ENCODE peak calls at places on chromosome 22, in six cellular contexts. One of them, this sample, is unnamed.

GRCh38 chr22:20548806-20549205 is 41.4 kb downstream of the MED15 start:
- DNase-seq in Caki2: no peak
- DNase-seq in stimulated activated CD4-positive, alpha-beta T cell treated with anti-CD3 and anti-CD28 coated beads, Interleukin-4, amount 100 ng/mL, for 1 hour: no peak
- DNase-seq in GF-D8: no peak
- DNase-seq in Calu3: no peak
- DNase-seq in lower lobe of right lung: no peak
- DNase-seq in this sample: no peak

GRCh38 chr22:20203142-20204099 is 52.6 kb upstream of the CCDC188 start:
- DNase-seq in Caki2: peak
- DNase-seq in stimulated activated CD4-positive, alpha-beta T cell treated with anti-CD3 and anti-CD28 coated beads, Interleukin-4, amount 100 ng/mL, for 1 hour: no peak
- DNase-seq in GF-D8: no peak
- DNase-seq in Calu3: peak
- DNase-seq in lower lobe of right lung: peak
- DNase-seq in this sample: no peak

GRCh38 chr22:38316340-38317236 is 645 bp downstream of the CSNK1E start:
- DNase-seq in Caki2: peak
- DNase-seq in stimulated activated CD4-positive, alpha-beta T cell treated with anti-CD3 and anti-CD28 coated beads, Interleukin-4, amount 100 ng/mL, for 1 hour: peak
- DNase-seq in GF-D8: no peak
- DNase-seq in Calu3: peak
- DNase-seq in lower lobe of right lung: peak
- DNase-seq in this sample: peak

GRCh38 chr22:28900379-28900778 is 17.0 kb downstream of the ZNRF3 start:
- DNase-seq in Caki2: no peak
- DNase-seq in stimulated activated CD4-positive, alpha-beta T cell treated with anti-CD3 and anti-CD28 coated beads, Interleukin-4, amount 100 ng/mL, for 1 hour: no peak
- DNase-seq in GF-D8: no peak
- DNase-seq in Calu3: no peak
- DNase-seq in lower lobe of right lung: no peak
- DNase-seq in this sample: no peak

GRCh38 chr22:48257690-48258065 is 1495.2 kb downstream of the TBC1D22A start:
- DNase-seq in Caki2: no peak
- DNase-seq in stimulated activated CD4-positive, alpha-beta T cell treated with anti-CD3 and anti-CD28 coated beads, Interleukin-4, amount 100 ng/mL, for 1 hour: no peak
- DNase-seq in GF-D8: no peak
- DNase-seq in Calu3: no peak
- DNase-seq in lower lobe of right lung: no peak
- DNase-seq in this sample: no peak

GRCh38 chr22:50528682-50529415 is 963 bp downstream of the TYMP start:
- DNase-seq in Caki2: no peak
- DNase-seq in stimulated activated CD4-positive, alpha-beta T cell treated with anti-CD3 and anti-CD28 coated beads, Interleukin-4, amount 100 ng/mL, for 1 hour: peak
- DNase-seq in GF-D8: no peak
- DNase-seq in Calu3: no peak
- DNase-seq in lower lobe of right lung: peak
- DNase-seq in this sample: no peak

GRCh38 chr22:24875862-24876506 is 70.0 kb downstream of the SGSM1 start:
- DNase-seq in Caki2: peak
- DNase-seq in stimulated activated CD4-positive, alpha-beta T cell treated with anti-CD3 and anti-CD28 coated beads, Interleukin-4, amount 100 ng/mL, for 1 hour: no peak
- DNase-seq in GF-D8: no peak
- DNase-seq in Calu3: peak
- DNase-seq in lower lobe of right lung: no peak
- DNase-seq in this sample: no peak

GRCh38 chr22:41574847-41575381 is 14.1 kb downstream of the CSDC2 start:
- DNase-seq in Caki2: peak
- DNase-seq in stimulated activated CD4-positive, alpha-beta T cell treated with anti-CD3 and anti-CD28 coated beads, Interleukin-4, amount 100 ng/mL, for 1 hour: no peak
- DNase-seq in GF-D8: no peak
- DNase-seq in Calu3: no peak
- DNase-seq in lower lobe of right lung: no peak
- DNase-seq in this sample: no peak

GRCh38 chr22:50191041-50191740 is 5.5 kb downstream of the TRABD start:
- DNase-seq in Caki2: no peak
- DNase-seq in stimulated activated CD4-positive, alpha-beta T cell treated with anti-CD3 and anti-CD28 coated beads, Interleukin-4, amount 100 ng/mL, for 1 hour: peak
- DNase-seq in GF-D8: peak
- DNase-seq in Calu3: no peak
- DNase-seq in lower lobe of right lung: peak
- DNase-seq in this sample: peak

GRCh38 chr22:11598492-11599440 is 3929.2 kb upstream of the OR11H1 start:
- DNase-seq in Caki2: no peak
- DNase-seq in stimulated activated CD4-positive, alpha-beta T cell treated with anti-CD3 and anti-CD28 coated beads, Interleukin-4, amount 100 ng/mL, for 1 hour: no peak
- DNase-seq in GF-D8: no peak
- DNase-seq in Calu3: no peak
- DNase-seq in lower lobe of right lung: no peak
- DNase-seq in this sample: no peak

GRCh38 chr22:29683536-29683935 is 36.3 kb upstream of the CABP7 start:
- DNase-seq in Caki2: no peak
- DNase-seq in stimulated activated CD4-positive, alpha-beta T cell treated with anti-CD3 and anti-CD28 coated beads, Interleukin-4, amount 100 ng/mL, for 1 hour: no peak
- DNase-seq in GF-D8: no peak
- DNase-seq in Calu3: no peak
- DNase-seq in lower lobe of right lung: no peak
- DNase-seq in this sample: no peak

GRCh38 chr22:41491379-41492100 is 22.6 kb downstream of the ACO2 start:
- DNase-seq in Caki2: no peak
- DNase-seq in stimulated activated CD4-positive, alpha-beta T cell treated with anti-CD3 and anti-CD28 coated beads, Interleukin-4, amount 100 ng/mL, for 1 hour: no peak
- DNase-seq in GF-D8: no peak
- DNase-seq in Calu3: no peak
- DNase-seq in lower lobe of right lung: no peak
- DNase-seq in this sample: no peak

GRCh38 chr22:44848791-44849410 is 96.5 kb downstream of the ARHGAP8 start:
- DNase-seq in Caki2: no peak
- DNase-seq in stimulated activated CD4-positive, alpha-beta T cell treated with anti-CD3 and anti-CD28 coated beads, Interleukin-4, amount 100 ng/mL, for 1 hour: no peak
- DNase-seq in GF-D8: no peak
- DNase-seq in Calu3: no peak
- DNase-seq in lower lobe of right lung: no peak
- DNase-seq in this sample: no peak

GRCh38 chr22:29128891-29129643 is 56.2 kb downstream of the KREMEN1 start:
- DNase-seq in Caki2: peak
- DNase-seq in stimulated activated CD4-positive, alpha-beta T cell treated with anti-CD3 and anti-CD28 coated beads, Interleukin-4, amount 100 ng/mL, for 1 hour: no peak
- DNase-seq in GF-D8: no peak
- DNase-seq in Calu3: no peak
- DNase-seq in lower lobe of right lung: no peak
- DNase-seq in this sample: no peak

GRCh38 chr22:37095113-37095512 is 14.4 kb downstream of the TMPRSS6 start:
- DNase-seq in Caki2: no peak
- DNase-seq in stimulated activated CD4-positive, alpha-beta T cell treated with anti-CD3 and anti-CD28 coated beads, Interleukin-4, amount 100 ng/mL, for 1 hour: peak
- DNase-seq in GF-D8: no peak
- DNase-seq in Calu3: no peak
- DNase-seq in lower lobe of right lung: no peak
- DNase-seq in this sample: no peak

GRCh38 chr22:48091656-48092223 is 1329.3 kb downstream of the TBC1D22A start:
- DNase-seq in Caki2: no peak
- DNase-seq in stimulated activated CD4-positive, alpha-beta T cell treated with anti-CD3 and anti-CD28 coated beads, Interleukin-4, amount 100 ng/mL, for 1 hour: no peak
- DNase-seq in GF-D8: no peak
- DNase-seq in Calu3: no peak
- DNase-seq in lower lobe of right lung: no peak
- DNase-seq in this sample: no peak

GRCh38 chr22:36106910-36107309 is 53.6 kb downstream of the APOL3 start:
- DNase-seq in Caki2: no peak
- DNase-seq in stimulated activated CD4-positive, alpha-beta T cell treated with anti-CD3 and anti-CD28 coated beads, Interleukin-4, amount 100 ng/mL, for 1 hour: no peak
- DNase-seq in GF-D8: no peak
- DNase-seq in Calu3: no peak
- DNase-seq in lower lobe of right lung: no peak
- DNase-seq in this sample: no peak

GRCh38 chr22:44099696-44100095 is 75.6 kb downstream of the PARVB start:
- DNase-seq in Caki2: no peak
- DNase-seq in stimulated activated CD4-positive, alpha-beta T cell treated with anti-CD3 and anti-CD28 coated beads, Interleukin-4, amount 100 ng/mL, for 1 hour: no peak
- DNase-seq in GF-D8: no peak
- DNase-seq in Calu3: no peak
- DNase-seq in lower lobe of right lung: no peak
- DNase-seq in this sample: no peak

GRCh38 chr22:41780714-41781507 is 19.6 kb upstream of the CCDC134 start:
- DNase-seq in Caki2: no peak
- DNase-seq in stimulated activated CD4-positive, alpha-beta T cell treated with anti-CD3 and anti-CD28 coated beads, Interleukin-4, amount 100 ng/mL, for 1 hour: peak
- DNase-seq in GF-D8: peak
- DNase-seq in Calu3: no peak
- DNase-seq in lower lobe of right lung: peak
- DNase-seq in this sample: peak

GRCh38 chr22:19962246-19962908 is 20.8 kb upstream of the TXNRD2 start:
- DNase-seq in Caki2: peak
- DNase-seq in stimulated activated CD4-positive, alpha-beta T cell treated with anti-CD3 and anti-CD28 coated beads, Interleukin-4, amount 100 ng/mL, for 1 hour: peak
- DNase-seq in GF-D8: no peak
- DNase-seq in Calu3: peak
- DNase-seq in lower lobe of right lung: peak
- DNase-seq in this sample: peak

GRCh38 chr22:44915441-44915840 is 94.4 kb downstream of the PHF21B start:
- DNase-seq in Caki2: no peak
- DNase-seq in stimulated activated CD4-positive, alpha-beta T cell treated with anti-CD3 and anti-CD28 coated beads, Interleukin-4, amount 100 ng/mL, for 1 hour: no peak
- DNase-seq in GF-D8: no peak
- DNase-seq in Calu3: no peak
- DNase-seq in lower lobe of right lung: peak
- DNase-seq in this sample: no peak

GRCh38 chr22:20401376-20402020 is 7.5 kb downstream of the ZNF74 start:
- DNase-seq in Caki2: no peak
- DNase-seq in stimulated activated CD4-positive, alpha-beta T cell treated with anti-CD3 and anti-CD28 coated beads, Interleukin-4, amount 100 ng/mL, for 1 hour: no peak
- DNase-seq in GF-D8: no peak
- DNase-seq in Calu3: no peak
- DNase-seq in lower lobe of right lung: no peak
- DNase-seq in this sample: no peak

GRCh38 chr22:44204937-44205712 is 24.4 kb downstream of the PARVG start:
- DNase-seq in Caki2: no peak
- DNase-seq in stimulated activated CD4-positive, alpha-beta T cell treated with anti-CD3 and anti-CD28 coated beads, Interleukin-4, amount 100 ng/mL, for 1 hour: no peak
- DNase-seq in GF-D8: no peak
- DNase-seq in Calu3: no peak
- DNase-seq in lower lobe of right lung: no peak
- DNase-seq in this sample: no peak

GRCh38 chr22:46418827-46419226 is 83.3 kb downstream of the TRMU start:
- DNase-seq in Caki2: no peak
- DNase-seq in stimulated activated CD4-positive, alpha-beta T cell treated with anti-CD3 and anti-CD28 coated beads, Interleukin-4, amount 100 ng/mL, for 1 hour: no peak
- DNase-seq in GF-D8: no peak
- DNase-seq in Calu3: no peak
- DNase-seq in lower lobe of right lung: no peak
- DNase-seq in this sample: no peak

GRCh38 chr22:31650391-31650790 is 11.6 kb downstream of the PISD start:
- DNase-seq in Caki2: peak
- DNase-seq in stimulated activated CD4-positive, alpha-beta T cell treated with anti-CD3 and anti-CD28 coated beads, Interleukin-4, amount 100 ng/mL, for 1 hour: no peak
- DNase-seq in GF-D8: peak
- DNase-seq in Calu3: no peak
- DNase-seq in lower lobe of right lung: no peak
- DNase-seq in this sample: no peak

GRCh38 chr22:40635940-40636379 is 559 bp downstream of the MRTFA start:
- DNase-seq in Caki2: no peak
- DNase-seq in stimulated activated CD4-positive, alpha-beta T cell treated with anti-CD3 and anti-CD28 coated beads, Interleukin-4, amount 100 ng/mL, for 1 hour: peak
- DNase-seq in GF-D8: no peak
- DNase-seq in Calu3: no peak
- DNase-seq in lower lobe of right lung: peak
- DNase-seq in this sample: peak

GRCh38 chr22:38450234-38450797 is 4.7 kb downstream of the KCNJ4 start:
- DNase-seq in Caki2: no peak
- DNase-seq in stimulated activated CD4-positive, alpha-beta T cell treated with anti-CD3 and anti-CD28 coated beads, Interleukin-4, amount 100 ng/mL, for 1 hour: no peak
- DNase-seq in GF-D8: no peak
- DNase-seq in Calu3: no peak
- DNase-seq in lower lobe of right lung: no peak
- DNase-seq in this sample: no peak

This sample was measured in T-cell.